ENCODE peak calls at places on chromosome 21, in seven cellular contexts. One of them, this sample, is unnamed.

GRCh38 chr21:39006653-39007417 is 176.4 kb downstream of the PSMG1 start:
- DNase-seq in left colon: peak
- DNase-seq in astrocyte of the cerebellum: no peak
- DNase-seq in CD8-positive, alpha-beta T cell: no peak
- DNase-seq in DMS153: no peak
- DNase-seq in NCI-H2081: no peak
- DNase-seq in HTR-8/SVneo: no peak
- DNase-seq in this sample: no peak

GRCh38 chr21:33734326-33734725 is 92.0 kb downstream of the ITSN1 start:
- DNase-seq in DMS153: no peak
- DNase-seq in astrocyte of the cerebellum: no peak
- DNase-seq in NCI-H2081: no peak
- DNase-seq in CD8-positive, alpha-beta T cell: no peak
- DNase-seq in left colon: no peak
- DNase-seq in HTR-8/SVneo: no peak
- DNase-seq in this sample: no peak

GRCh38 chr21:37057614-37058013 is 15.3 kb downstream of the PIGP start:
- DNase-seq in HTR-8/SVneo: no peak
- DNase-seq in CD8-positive, alpha-beta T cell: no peak
- DNase-seq in DMS153: no peak
- DNase-seq in NCI-H2081: no peak
- DNase-seq in astrocyte of the cerebellum: no peak
- DNase-seq in left colon: no peak
- DNase-seq in this sample: no peak

GRCh38 chr21:21612446-21612845 is 614.2 kb downstream of the NCAM2 start:
- DNase-seq in NCI-H2081: no peak
- DNase-seq in HTR-8/SVneo: peak
- DNase-seq in astrocyte of the cerebellum: peak
- DNase-seq in CD8-positive, alpha-beta T cell: no peak
- DNase-seq in left colon: no peak
- DNase-seq in DMS153: no peak
- DNase-seq in this sample: no peak

GRCh38 chr21:37294674-37295073 is 27.5 kb upstream of the VPS26C start:
- DNase-seq in astrocyte of the cerebellum: no peak
- DNase-seq in DMS153: no peak
- DNase-seq in left colon: no peak
- DNase-seq in CD8-positive, alpha-beta T cell: no peak
- DNase-seq in NCI-H2081: no peak
- DNase-seq in HTR-8/SVneo: no peak
- DNase-seq in this sample: no peak

GRCh38 chr21:27561116-27561515 is 594.2 kb upstream of the ADAMTS5 start:
- DNase-seq in CD8-positive, alpha-beta T cell: no peak
- DNase-seq in DMS153: no peak
- DNase-seq in astrocyte of the cerebellum: no peak
- DNase-seq in HTR-8/SVneo: no peak
- DNase-seq in left colon: peak
- DNase-seq in NCI-H2081: no peak
- DNase-seq in this sample: no peak

GRCh38 chr21:24225432-24225831 is 1381.8 kb downstream of the MRPL39 start:
- DNase-seq in HTR-8/SVneo: peak
- DNase-seq in left colon: no peak
- DNase-seq in astrocyte of the cerebellum: peak
- DNase-seq in CD8-positive, alpha-beta T cell: no peak
- DNase-seq in DMS153: no peak
- DNase-seq in NCI-H2081: no peak
- DNase-seq in this sample: no peak

GRCh38 chr21:45304945-45305344 is 17.2 kb upstream of the POFUT2 start:
- DNase-seq in left colon: peak
- DNase-seq in CD8-positive, alpha-beta T cell: no peak
- DNase-seq in NCI-H2081: no peak
- DNase-seq in HTR-8/SVneo: no peak
- DNase-seq in DMS153: no peak
- DNase-seq in astrocyte of the cerebellum: no peak
- DNase-seq in this sample: no peak

GRCh38 chr21:37276377-37276776 is 9.2 kb upstream of the VPS26C start:
- DNase-seq in left colon: no peak
- DNase-seq in DMS153: no peak
- DNase-seq in astrocyte of the cerebellum: no peak
- DNase-seq in CD8-positive, alpha-beta T cell: no peak
- DNase-seq in NCI-H2081: no peak
- DNase-seq in HTR-8/SVneo: no peak
- DNase-seq in this sample: no peak